ENCODE peak calls at places on chromosomes 5 and 9, in six cellular contexts. H is epithelial cell of proximal tubule, L is RWPE2, D is AG09309, I is GM12865, X is fibroblast of pulmonary artery. G is an unnamed sample.

GRCh38 chr9:88809371-88809770 is 181.9 kb upstream of the S1PR3 start:
- DNase-seq in H (no peak), L (no peak), D (no peak), I (no peak), X (peak), G (no peak)

GRCh38 chr5:163585206-163585605 is 79.8 kb downstream of the MAT2B start:
- DNase-seq in H (no peak), L (no peak), D (no peak), I (no peak), X (no peak), G (no peak)

GRCh38 chr5:153372433-153373167 is 117.9 kb upstream of the GRIA1 start:
- DNase-seq in H (no peak), L (no peak), D (no peak), I (no peak), X (no peak), G (no peak)

GRCh38 chr5:141812512-141812911 is 65.7 kb downstream of the PCDH1 start:
- DNase-seq in H (no peak), L (no peak), D (no peak), I (no peak), X (no peak), G (no peak)

GRCh38 chr5:108356286-108356685 is 25.6 kb downstream of the FBXL17 start:
- DNase-seq in H (no peak), L (no peak), D (no peak), I (no peak), X (no peak), G (no peak)

GRCh38 chr5:113447651-113448050 is 12.9 kb upstream of the TSSK1B start:
- DNase-seq in H (no peak), L (no peak), D (no peak), I (no peak), X (peak), G (no peak)

GRCh38 chr5:180140627-180141006 is 68.4 kb downstream of the RASGEF1C start:
- DNase-seq in H (no peak), L (no peak), D (no peak), I (no peak), X (no peak), G (no peak)

GRCh38 chr5:10286552-10287227 is 21.0 kb downstream of the CMBL start:
- DNase-seq in H (no peak), L (peak), D (no peak), I (no peak), X (no peak), G (no peak)

GRCh38 chr5:177312649-177313181 is 1.0 kb upstream of the MXD3 start:
- DNase-seq in H (no peak), L (no peak), D (no peak), I (peak), X (no peak), G (no peak)

GRCh38 chr5:103910002-103910401 is 347.4 kb upstream of the NUDT12 start:
- DNase-seq in H (no peak), L (no peak), D (no peak), I (no peak), X (no peak), G (no peak)

GRCh38 chr5:132962429-132962928 is 955 bp downstream of the AFF4 start:
- DNase-seq in H (peak), L (no peak), D (no peak), I (peak), X (peak), G (no peak)

GRCh38 chr9:69085523-69086283 is 50.2 kb downstream of the FXN start:
- DNase-seq in H (no peak), L (no peak), D (peak), I (no peak), X (peak), G (no peak)

GRCh38 chr9:75149841-75150241 is 61.5 kb downstream of the OSTF1 start:
- DNase-seq in H (no peak), L (no peak), D (no peak), I (no peak), X (no peak), G (no peak)

GRCh38 chr9:93116049-93116961 is 17.7 kb downstream of the NINJ1 start:
- DNase-seq in H (no peak), L (peak), D (no peak), I (no peak), X (peak), G (no peak)

GRCh38 chr5:170278611-170279500 is 18.7 kb downstream of the LCP2 start:
- DNase-seq in H (no peak), L (no peak), D (no peak), I (peak), X (no peak), G (no peak)

GRCh38 chr9:100099722-100100042 is 639 bp downstream of the INVS start:
- DNase-seq in H (no peak), L (no peak), D (no peak), I (peak), X (no peak), G (peak)

GRCh38 chr9:86470326-86470725 is 116.1 kb upstream of the TUT7 start:
- DNase-seq in H (no peak), L (no peak), D (peak), I (no peak), X (peak), G (no peak)

GRCh38 chr5:147482426-147483196 is 27.3 kb downstream of the DPYSL3 start:
- DNase-seq in H (no peak), L (no peak), D (no peak), I (no peak), X (peak), G (no peak)

GRCh38 chr5:91179018-91179417 is 204.1 kb downstream of the ARRDC3 start:
- DNase-seq in H (no peak), L (no peak), D (no peak), I (no peak), X (peak), G (no peak)

GRCh38 chr5:7519564-7519963 is 123.6 kb downstream of the ADCY2 start:
- DNase-seq in H (no peak), L (no peak), D (no peak), I (no peak), X (no peak), G (no peak)

GRCh38 chr5:78671609-78672008 is 23.0 kb upstream of the LHFPL2 start:
- DNase-seq in H (no peak), L (no peak), D (peak), I (no peak), X (no peak), G (peak)

GRCh38 chr5:114367029-114367428 is 5.2 kb downstream of the KCNN2 start:
- DNase-seq in H (no peak), L (no peak), D (no peak), I (no peak), X (peak), G (no peak)

GRCh38 chr9:99911600-99911999 is 5.1 kb downstream of the STX17 start:
- DNase-seq in H (no peak), L (no peak), D (no peak), I (no peak), X (no peak), G (no peak)

GRCh38 chr5:172858990-172859811 is 25.1 kb downstream of the ERGIC1 start:
- DNase-seq in H (no peak), L (no peak), D (no peak), I (no peak), X (peak), G (no peak)

GRCh38 chr5:121982500-121983261 is 20.9 kb downstream of the SRFBP1 start:
- DNase-seq in H (no peak), L (no peak), D (no peak), I (no peak), X (peak), G (no peak)

GRCh38 chr9:13688223-13688989 is 408.9 kb upstream of the MPDZ start:
- DNase-seq in H (peak), L (no peak), D (no peak), I (no peak), X (peak), G (no peak)

GRCh38 chr5:42993516-42994284 is 46.4 kb downstream of the ANXA2R start:
- DNase-seq in H (no peak), L (no peak), D (no peak), I (peak), X (peak), G (no peak)

GRCh38 chr9:117704024-117704575 is at the start of gene TLR4:
- DNase-seq in H (no peak), L (peak), D (no peak), I (peak), X (peak), G (no peak)

GRCh38 chr9:131645078-131645776 is 94.6 kb downstream of the RAPGEF1 start:
- DNase-seq in H (no peak), L (no peak), D (no peak), I (peak), X (no peak), G (no peak)

GRCh38 chr9:111356567-111357244 is 26.7 kb upstream of the OR2K2 start:
- DNase-seq in H (peak), L (no peak), D (peak), I (peak), X (peak), G (no peak)

GRCh38 chr9:116198344-116198743 is 44.8 kb downstream of the PAPPA start:
- DNase-seq in H (no peak), L (no peak), D (no peak), I (no peak), X (peak), G (no peak)

GRCh38 chr9:137383453-137384115 is 39.4 kb downstream of the EXD3 start:
- DNase-seq in H (no peak), L (peak), D (no peak), I (no peak), X (no peak), G (no peak)

GRCh38 chr5:66169534-66169933 is 25.4 kb downstream of the SREK1 start:
- DNase-seq in H (peak), L (no peak), D (no peak), I (peak), X (no peak), G (no peak)

GRCh38 chr9:137422668-137423000 is 328 bp downstream of the EXD3 start:
- DNase-seq in H (no peak), L (no peak), D (no peak), I (peak), X (no peak), G (no peak)

GRCh38 chr5:159330131-159330530 is at the start of gene IL12B:
- DNase-seq in H (no peak), L (no peak), D (no peak), I (no peak), X (peak), G (no peak)

GRCh38 chr5:112083623-112084022 is 326.6 kb upstream of the NREP start:
- DNase-seq in H (no peak), L (no peak), D (no peak), I (no peak), X (no peak), G (no peak)

GRCh38 chr9:93467462-93467861 is 14.1 kb upstream of the FAM120AOS start:
- DNase-seq in H (no peak), L (no peak), D (no peak), I (no peak), X (no peak), G (no peak)

GRCh38 chr9:37371565-37372464 is 50.7 kb upstream of the GRHPR start:
- DNase-seq in H (no peak), L (no peak), D (no peak), I (peak), X (peak), G (no peak)

GRCh38 chr9:37369671-37370070 is 52.8 kb upstream of the GRHPR start:
- DNase-seq in H (no peak), L (no peak), D (no peak), I (peak), X (no peak), G (no peak)

GRCh38 chr9:37370282-37370681 is 52.2 kb upstream of the GRHPR start:
- DNase-seq in H (no peak), L (no peak), D (no peak), I (no peak), X (no peak), G (no peak)

GRCh38 chr9:37372839-37373238 is 49.7 kb upstream of the GRHPR start:
- DNase-seq in H (no peak), L (no peak), D (no peak), I (no peak), X (no peak), G (no peak)

GRCh38 chr9:37370968-37371563 is 51.4 kb upstream of the GRHPR start:
- DNase-seq in H (no peak), L (no peak), D (no peak), I (peak), X (no peak), G (no peak)
- TF ChIP-seq CTCF in H (no peak), L (no peak), D (no peak), I (peak), X (no peak), G (no peak)

GRCh38 chr5:150069619-150070276 is 16.6 kb downstream of the CSF1R start:
- DNase-seq in H (no peak), L (peak), D (no peak), I (no peak), X (no peak), G (no peak)

GRCh38 chr5:150068961-150069618 is 17.3 kb downstream of the CSF1R start:
- DNase-seq in H (no peak), L (peak), D (no peak), I (no peak), X (no peak), G (no peak)

GRCh38 chr5:150068071-150068470 is 18.3 kb downstream of the CSF1R start:
- DNase-seq in H (no peak), L (peak), D (no peak), I (no peak), X (no peak), G (peak)

GRCh38 chr5:150067405-150067960 is 18.9 kb downstream of the CSF1R start:
- DNase-seq in H (no peak), L (peak), D (no peak), I (no peak), X (no peak), G (no peak)

DNA sequence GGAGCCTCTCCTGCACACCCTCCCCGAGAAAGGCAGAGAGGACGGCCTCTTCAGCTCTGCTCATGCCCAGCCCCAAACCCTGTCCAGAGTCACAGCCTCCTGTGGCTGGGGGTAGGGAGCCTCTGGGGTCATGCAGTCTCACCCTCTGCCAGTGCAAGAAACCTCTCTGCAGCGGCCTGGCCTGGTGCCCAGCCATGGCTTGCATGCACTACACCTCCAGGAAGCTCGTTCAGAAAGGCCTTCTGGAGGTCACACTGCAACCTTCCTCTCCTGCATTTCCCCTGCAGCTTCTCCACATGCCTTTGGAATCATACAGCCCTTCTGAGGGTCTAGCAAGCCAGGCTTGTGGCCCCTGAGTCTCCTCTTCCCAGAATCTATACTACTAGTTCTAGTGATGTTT is 17.9 kb downstream of the CSF1R start:
- DNase-seq in H (no peak), L (peak), D (no peak), I (no peak), X (peak), G (no peak)
- TF ChIP-seq CTCF in H (no peak), L (no peak), D (no peak), I (no peak), X (no peak), G (no peak)

DNA sequence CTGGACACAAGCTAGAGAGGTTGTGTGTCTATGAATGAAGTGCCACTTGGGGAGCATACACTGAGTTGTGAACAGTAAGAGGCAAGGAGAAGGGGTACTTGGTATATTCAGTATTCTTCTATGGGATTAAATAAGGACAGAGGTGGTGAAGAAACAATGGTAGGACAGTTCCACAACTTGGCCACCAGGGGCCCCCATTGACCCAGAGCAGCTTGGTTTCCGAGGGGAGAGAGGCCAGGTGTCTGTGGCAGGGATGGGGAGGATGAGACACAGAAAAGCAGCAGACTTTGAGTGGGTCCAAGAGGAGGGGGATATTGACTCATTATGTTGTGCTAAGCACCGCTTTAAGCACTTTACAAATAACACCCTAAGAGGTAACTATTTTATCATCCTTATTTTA is 220.6 kb downstream of the MELK start:
- DNase-seq in H (no peak), L (no peak), D (no peak), I (peak), X (no peak), G (no peak)
- TF ChIP-seq CTCF in H (peak), L (no peak), D (peak), I (peak), X (peak), G (peak)

DNA sequence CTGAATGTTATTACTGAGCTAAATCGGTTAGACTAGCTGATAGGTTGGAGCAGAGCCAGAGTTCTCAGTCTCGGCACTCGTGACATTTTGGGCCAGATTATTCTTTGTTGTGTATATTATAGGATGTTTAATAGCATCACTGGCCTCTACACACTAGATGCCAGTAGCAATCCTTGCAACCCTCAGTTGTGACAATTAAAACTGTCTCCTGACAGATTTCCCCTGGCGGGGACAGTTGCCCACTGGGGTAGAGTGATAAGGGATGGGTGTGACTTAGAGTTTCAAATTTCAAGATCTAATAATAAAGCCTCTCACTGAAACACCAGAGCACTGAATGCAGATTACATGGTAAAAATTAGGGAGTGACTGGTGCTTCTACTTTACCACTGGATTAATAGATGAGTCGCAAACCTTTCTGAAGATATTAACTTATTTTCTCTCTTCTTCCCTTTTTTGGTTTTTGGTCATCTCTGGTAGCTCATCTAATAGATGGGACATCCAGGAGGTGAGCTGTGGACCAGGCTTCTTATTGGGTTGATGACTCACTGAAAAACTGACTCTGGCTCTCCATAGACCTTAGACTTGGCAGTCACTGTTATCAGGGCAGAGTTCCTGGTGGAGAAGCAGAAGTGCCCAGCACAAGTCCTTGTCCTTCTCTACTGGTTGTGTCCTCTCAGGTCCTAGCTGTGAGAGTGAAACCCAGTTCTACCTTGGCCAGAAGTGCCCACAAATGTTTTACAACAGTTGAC is 150.3 kb downstream of the UNC13B start:
- DNase-seq in H (no peak), L (no peak), D (no peak), I (no peak), X (no peak), G (no peak)
- TF ChIP-seq CTCF in H (no peak), L (no peak), D (no peak), I (no peak), X (no peak), G (no peak)

DNA sequence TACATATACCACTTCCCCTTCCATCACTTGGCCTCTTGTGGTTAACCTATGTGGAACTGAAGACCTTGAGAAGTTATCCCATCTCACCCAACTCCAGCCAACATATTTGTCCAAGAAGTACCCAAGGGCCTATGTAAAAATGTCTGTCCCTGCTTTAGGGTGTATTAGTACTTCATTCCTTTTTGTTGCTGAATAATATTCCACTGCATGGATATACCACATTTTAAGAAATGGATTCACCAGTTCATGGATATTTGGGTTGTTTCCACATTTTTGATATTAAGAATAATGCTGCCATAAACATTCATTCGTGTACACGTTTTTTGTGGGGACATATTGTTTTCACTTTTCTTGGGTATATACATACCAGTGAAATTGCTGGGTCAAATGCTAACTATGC is 28.6 kb downstream of the IDNK start:
- DNase-seq in H (no peak), L (no peak), D (no peak), I (no peak), X (no peak), G (no peak)
- TF ChIP-seq CTCF in H (no peak), L (no peak), D (no peak), I (no peak), X (no peak), G (no peak)

DNA sequence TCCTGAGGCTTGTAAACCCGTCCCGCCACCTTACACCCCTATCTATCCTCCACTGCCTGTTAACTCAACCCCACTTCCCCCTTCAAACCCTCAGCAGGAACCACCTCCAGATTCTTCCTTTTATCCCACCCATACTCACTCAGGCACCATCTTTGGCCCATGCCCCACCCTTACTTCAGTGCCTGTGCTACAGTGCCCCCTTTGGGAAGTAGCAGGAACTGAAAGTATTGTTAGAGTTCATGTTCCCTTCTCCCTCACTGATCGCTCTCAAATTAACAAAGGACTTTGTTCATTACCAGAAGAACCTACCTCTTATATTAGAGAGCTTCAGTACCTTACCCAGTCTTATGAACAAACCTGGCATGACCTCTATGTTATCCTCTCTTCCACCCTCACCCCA is 92.2 kb upstream of the MOCS2 start:
- DNase-seq in H (no peak), L (no peak), D (no peak), I (no peak), X (no peak), G (no peak)
- TF ChIP-seq CTCF in H (peak), L (no peak), D (no peak), I (peak), X (peak), G (no peak)

G was measured in mesothelial cell of epicardium.